ENCODE peak calls at places on chromosomes 6 and 20, in six cellular contexts. A is H9, M is mesenchymal stem cell, Y is mesendoderm, E is IMR-90, C is H1. B is an unnamed sample.

GRCh38 chr6:165231581-165232276 is 77.7 kb downstream of the C6orf118 start:
- DNase-seq in A (no peak), M (peak; percentile 4), Y (peak; percentile 53), E (no peak), C (no peak), B (no peak)

GRCh38 chr6:156589281-156589680 is 187.9 kb upstream of the ARID1B start:
- DNase-seq in A (no peak), M (peak; percentile 39), Y (no peak), E (peak; percentile 67), C (no peak), B (no peak)

GRCh38 chr6:119379809-119380208 is 30.2 kb upstream of the MAN1A1 start:
- DNase-seq in A (no peak), M (no peak), Y (no peak), E (no peak), C (no peak), B (no peak)

GRCh38 chr6:100806280-100806679 is 74.8 kb downstream of the ASCC3 start:
- DNase-seq in A (no peak), M (peak; percentile 3), Y (no peak), E (no peak), C (no peak), B (no peak)

GRCh38 chr20:58797371-58798050 is 53.2 kb downstream of the GNAS-AS1 start:
- DNase-seq in A (no peak), M (no peak), Y (no peak), E (no peak), C (no peak), B (no peak)

GRCh38 chr6:28124350-28124970 is at the start of gene ZSCAN16:
- DNase-seq in A (peak; percentile 91), M (peak; percentile 88), Y (peak; percentile 92), E (peak; percentile 79), C (peak; percentile 90), B (peak; percentile 72)

GRCh38 chr6:65979120-65979519 is 272.1 kb upstream of the EYS start:
- DNase-seq in A (no peak), M (peak; percentile 81), Y (no peak), E (no peak), C (no peak), B (no peak)

GRCh38 chr20:55977723-55978481 is 27.4 kb downstream of the CBLN4 start:
- DNase-seq in A (no peak), M (no peak), Y (no peak), E (no peak), C (no peak), B (no peak)

GRCh38 chr6:87066449-87067288 is 28.2 kb downstream of the CGA start:
- DNase-seq in A (no peak), M (peak; percentile 61), Y (peak; percentile 61), E (peak; percentile 72), C (no peak), B (peak; percentile 45)

GRCh38 chr6:114040871-114041270 is 69.9 kb upstream of the HDAC2 start:
- DNase-seq in A (no peak), M (peak; percentile 4), Y (no peak), E (no peak), C (no peak), B (no peak)

GRCh38 chr6:117674503-117674902 is 766 bp upstream of the NUS1 start:
- DNase-seq in A (no peak), M (no peak), Y (no peak), E (no peak), C (no peak), B (no peak)

GRCh38 chr6:34237722-34238506 is 1.2 kb downstream of the HMGA1 start:
- DNase-seq in A (peak; percentile 49), M (peak; percentile 59), Y (peak; percentile 63), E (peak; percentile 33), C (peak; percentile 63), B (no peak)

GRCh38 chr6:105994522-105995402 is 91.4 kb upstream of the PRDM1 start:
- DNase-seq in A (peak; percentile 72), M (peak; percentile 90), Y (peak; percentile 83), E (peak; percentile 78), C (peak; percentile 74), B (peak; percentile 67)

GRCh38 chr6:33837971-33838665 is 34.3 kb upstream of the MLN start:
- DNase-seq in A (no peak), M (peak; percentile 64), Y (peak; percentile 81), E (peak; percentile 56), C (no peak), B (no peak)

GRCh38 chr6:130781557-130781956 is 45.6 kb upstream of the SMLR1 start:
- DNase-seq in A (no peak), M (no peak), Y (no peak), E (no peak), C (no peak), B (no peak)

GRCh38 chr6:44044154-44044539 is 83.1 kb downstream of the MRPL14 start:
- DNase-seq in A (no peak), M (peak; percentile 54), Y (no peak), E (peak; percentile 71), C (no peak), B (no peak)

GRCh38 chr6:141548969-141549368 is 583.8 kb upstream of the GJE1 start:
- DNase-seq in A (no peak), M (peak; percentile 65), Y (no peak), E (no peak), C (no peak), B (no peak)

GRCh38 chr6:22785036-22785435 is 215.7 kb downstream of the HDGFL1 start:
- DNase-seq in A (no peak), M (no peak), Y (peak; percentile 11), E (peak; percentile 38), C (no peak), B (peak; percentile 52)

GRCh38 chr6:130161627-130162404 is 60.9 kb downstream of the SAMD3 start:
- DNase-seq in A (no peak), M (peak; percentile 52), Y (no peak), E (peak; percentile 65), C (no peak), B (no peak)

GRCh38 chr6:166597711-166598440 is 11.4 kb upstream of the RAMACL start:
- DNase-seq in A (no peak), M (no peak), Y (no peak), E (no peak), C (no peak), B (peak; percentile 14)

GRCh38 chr6:83615025-83615999 is 93.6 kb downstream of the SNAP91 start:
- DNase-seq in A (no peak), M (peak; percentile 47), Y (peak; percentile 63), E (peak; percentile 37), C (no peak), B (peak; percentile 35)

GRCh38 chr20:62101078-62101477 is 21.2 kb upstream of the LSM14B start:
- DNase-seq in A (no peak), M (no peak), Y (no peak), E (no peak), C (no peak), B (no peak)

GRCh38 chr6:132089173-132089572 is 138.0 kb upstream of the CCN2 start:
- DNase-seq in A (no peak), M (no peak), Y (no peak), E (no peak), C (no peak), B (no peak)

DNA sequence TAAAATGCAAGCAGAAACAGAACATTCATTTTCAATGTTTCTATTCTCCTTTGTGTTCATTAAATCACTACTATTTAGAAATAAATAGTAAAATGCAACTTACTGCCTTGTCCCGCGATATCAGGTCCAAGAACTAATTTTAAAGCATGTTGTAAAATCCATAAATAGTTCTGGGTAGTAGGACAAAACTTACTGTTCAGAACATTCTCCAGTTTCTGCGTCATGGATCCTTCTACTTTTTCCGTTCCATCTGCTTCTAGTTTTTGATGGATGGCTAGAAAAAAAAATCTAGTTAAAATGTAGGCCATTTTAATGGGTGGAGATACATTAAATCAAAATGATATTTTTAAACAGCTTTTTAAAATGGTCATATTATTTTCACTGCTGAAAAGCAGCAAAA is 47.0 kb downstream of the HUS1B start:
- DNase-seq in A (no peak), M (no peak), Y (no peak), E (no peak), C (no peak), B (no peak)
- H2BK15ac ChIP-seq in A (no peak overlapping the region), M (no peak overlapping the region), Y (no peak overlapping the region), E (no peak overlapping the region), C (no peak overlapping the region), B (no peak overlapping the region)

GRCh38 chr6:154578004-154578559 is 67.6 kb upstream of the CNKSR3 start:
- DNase-seq in A (no peak), M (no peak), Y (no peak), E (no peak), C (no peak), B (no peak)

GRCh38 chr6:154570505-154570904 is 60.0 kb upstream of the CNKSR3 start:
- DNase-seq in A (no peak), M (no peak), Y (no peak), E (no peak), C (no peak), B (no peak)

GRCh38 chr6:154567695-154568220 is 57.3 kb upstream of the CNKSR3 start:
- DNase-seq in A (no peak), M (no peak), Y (no peak), E (no peak), C (no peak), B (no peak)

GRCh38 chr6:154569136-154569862 is 58.8 kb upstream of the CNKSR3 start:
- DNase-seq in A (no peak), M (no peak), Y (no peak), E (no peak), C (no peak), B (no peak)

GRCh38 chr6:154572592-154572991 is 62.1 kb upstream of the CNKSR3 start:
- DNase-seq in A (no peak), M (no peak), Y (no peak), E (no peak), C (no peak), B (no peak)
- H3K23ac ChIP-seq in A (no peak overlapping the region), M (no peak overlapping the region), Y (no peak overlapping the region), E (no peak overlapping the region), C (no peak overlapping the region), B (no peak overlapping the region)

GRCh38 chr20:64027981-64028685 is 7.8 kb upstream of the C20orf204 start:
- DNase-seq in A (no peak), M (no peak), Y (no peak), E (no peak), C (no peak), B (no peak)
- H4K8ac ChIP-seq in A (no peak overlapping the region), M (no peak overlapping the region), Y (no peak overlapping the region), E (no peak overlapping the region), C (no peak overlapping the region), B (no peak overlapping the region)

GRCh38 chr20:45496166-45496565 is 19.3 kb downstream of the SPINT3 start:
- DNase-seq in A (no peak), M (no peak), Y (no peak), E (no peak), C (no peak), B (no peak)

GRCh38 chr20:45497971-45498494 is 17.4 kb downstream of the SPINT3 start:
- DNase-seq in A (no peak), M (no peak), Y (peak; percentile 89), E (no peak), C (no peak), B (no peak)

GRCh38 chr20:45500022-45500421 is 15.4 kb downstream of the SPINT3 start:
- DNase-seq in A (no peak), M (no peak), Y (no peak), E (no peak), C (no peak), B (no peak)

DNA sequence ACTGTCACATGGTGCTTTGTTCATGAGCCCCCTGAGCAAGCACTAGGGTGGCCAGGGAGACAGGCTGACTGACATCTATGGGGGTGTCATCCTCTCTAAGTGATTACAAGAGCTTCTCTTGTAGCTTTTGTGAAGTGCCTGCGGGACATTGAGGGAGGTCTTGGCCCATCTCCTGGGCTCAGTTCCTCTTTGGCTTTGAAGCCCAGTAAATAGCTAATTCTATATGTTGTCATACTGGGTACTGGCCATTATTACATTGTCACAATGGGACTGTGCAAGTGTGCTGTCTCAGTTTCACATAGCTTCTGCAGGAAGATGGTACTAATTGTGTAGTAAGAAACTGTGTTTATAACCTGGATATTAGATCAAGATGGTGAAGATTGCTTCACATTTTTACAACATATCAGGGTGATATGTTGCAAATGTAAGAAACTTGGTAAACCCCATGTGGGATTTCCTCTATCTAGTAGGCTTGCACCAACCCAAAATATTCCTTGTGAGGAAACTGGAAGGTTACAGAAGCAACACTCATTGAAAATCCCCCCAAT is 19.9 kb downstream of the SPINT3 start:
- DNase-seq in A (no peak), M (no peak), Y (no peak), E (no peak), C (no peak), B (no peak)
- H2BK15ac ChIP-seq in A (no peak overlapping the region), M (no peak overlapping the region), Y (no peak overlapping the region), E (no peak overlapping the region), C (no peak overlapping the region), B (no peak overlapping the region)

B was measured in neuronal stem cell.